ENCODE peak calls at places on chromosomes 2 and 18, in nine cellular contexts. M is bronchial epithelial cell; R is fibroblast of lung; U is caudate nucleus; G is stimulated activated naive B cell treated with anti-CD40 and anti-IgM and Interleukin-4, amounts not matched to agents 10 μg/mL and 1 μg/mL and 100 μg/mL, for 72 hours; Z is head of caudate nucleus; P is activated CD8-positive, alpha-beta memory T cell treated with anti-CD3 and anti-CD28 coated beads for 48 hours; I is GDM1; E is NCI-H774. K is an unnamed sample.

GRCh38 chr18:45793295-45793965 is 32.0 kb upstream of the SIGLEC15 start:
- DNase-seq in M (peak; percentile 100), R (peak; percentile 89), U (no peak), G (no peak), Z (no peak), P (no peak), I (no peak), E (no peak), K (no peak)

GRCh38 chr2:32427672-32428622 is 71.1 kb downstream of the BIRC6 start:
- DNase-seq in M (no peak), R (peak; percentile 28), U (no peak), G (no peak), Z (no peak), P (no peak), I (no peak), E (peak; percentile 75), K (peak; percentile 84)

GRCh38 chr2:220708366-220708765 is 863.7 kb downstream of the EPHA4 start:
- DNase-seq in M (no peak), R (peak; percentile 99), U (no peak), G (no peak), Z (no peak), P (no peak), I (no peak), E (no peak), K (no peak)

GRCh38 chr18:48979944-48980890 is 29.5 kb upstream of the SMAD7 start:
- DNase-seq in M (no peak), R (peak; percentile 60), U (no peak), G (no peak), Z (no peak), P (no peak), I (no peak), E (no peak), K (no peak)

GRCh38 chr2:75632091-75632704 is 14.4 kb upstream of the MRPL19 start:
- DNase-seq in M (peak; percentile 38), R (peak; percentile 63), U (no peak), G (no peak), Z (no peak), P (no peak), I (no peak), E (no peak), K (no peak)

GRCh38 chr2:40820319-40820718 is 368.4 kb upstream of the SLC8A1 start:
- DNase-seq in M (peak; percentile 3), R (no peak), U (no peak), G (no peak), Z (no peak), P (no peak), I (no peak), E (no peak), K (no peak)

GRCh38 chr2:138846216-138846821 is 66.1 kb upstream of the NXPH2 start:
- DNase-seq in M (peak; percentile 40), R (peak; percentile 2), U (no peak), G (no peak), Z (no peak), P (no peak), I (no peak), E (no peak), K (peak; percentile 28)

GRCh38 chr2:85846411-85846810 is 42.4 kb downstream of the ST3GAL5 start:
- DNase-seq in M (no peak), R (peak; percentile 80), U (no peak), G (no peak), Z (no peak), P (no peak), I (no peak), E (no peak), K (no peak)

GRCh38 chr2:20225294-20226151 is 593 bp upstream of the SDC1 start:
- DNase-seq in M (peak; percentile 71), R (peak; percentile 67), U (no peak), G (peak; percentile 18), Z (peak; percentile 33), P (no peak), I (peak; percentile 23), E (peak; percentile 58), K (peak; percentile 65)

GRCh38 chr18:46264255-46264654 is 160.1 kb downstream of the HAUS1 start:
- DNase-seq in M (peak; percentile 37), R (no peak), U (no peak), G (no peak), Z (no peak), P (no peak), I (no peak), E (no peak), K (no peak)

GRCh38 chr18:51498085-51498855 is 300.8 kb upstream of the MEX3C start:
- DNase-seq in M (no peak), R (no peak), U (no peak), G (no peak), Z (no peak), P (no peak), I (no peak), E (no peak), K (no peak)

GRCh38 chr2:216741223-216741593 is 45.9 kb upstream of the IGFBP5 start:
- DNase-seq in M (no peak), R (no peak), U (no peak), G (no peak), Z (no peak), P (no peak), I (no peak), E (no peak), K (no peak)

GRCh38 chr2:127586746-127587295 is 51.3 kb downstream of the MYO7B start:
- DNase-seq in M (no peak), R (no peak), U (no peak), G (no peak), Z (no peak), P (no peak), I (no peak), E (no peak), K (no peak)

GRCh38 chr18:27184115-27185024 is 738 bp downstream of the CHST9 start:
- DNase-seq in M (no peak), R (no peak), U (no peak), G (no peak), Z (peak; percentile 12), P (no peak), I (no peak), E (no peak), K (no peak)